ENCODE peak calls at places on chromosomes 7 and 10, in eight cellular contexts. N is hypothalamus; U is coronary artery; P is activated CD4-positive, alpha-beta memory T cell treated with anti-CD3 and anti-CD28 coated beads for 36 hours; L is activated CD4-positive, alpha-beta T cell treated with anti-CD3 and anti-CD28 coated beads, Interleukin-2, amount 10 ng/mL, durations not matched to agents 7 days and 5 days; Q is NCI-H1092; H is fibroblast of the aortic adventitia; K is H54. Z is an unnamed sample.

GRCh38 chr7:28105234-28105633 is 75.4 kb downstream of the JAZF1 start:
- DNase-seq in N (no peak), U (no peak), P (no peak), L (no peak), Q (no peak), H (no peak), K (no peak), Z (no peak)

GRCh38 chr10:44379907-44380306 is 5.0 kb downstream of the CXCL12 start:
- DNase-seq in N (no peak), U (no peak), P (no peak), L (no peak), Q (no peak), H (no peak), K (no peak), Z (no peak)

GRCh38 chr10:120485946-120486345 is 28.9 kb downstream of the PLPP4 start:
- DNase-seq in N (no peak), U (no peak), P (no peak), L (no peak), Q (no peak), H (no peak), K (no peak), Z (no peak)

GRCh38 chr10:78458983-78459638 is 425.4 kb downstream of the RPS24 start:
- DNase-seq in N (no peak), U (no peak), P (no peak), L (no peak), Q (peak), H (peak), K (peak), Z (peak)

GRCh38 chr10:57959318-57960003 is 308.2 kb downstream of the IPMK start:
- DNase-seq in N (no peak), U (no peak), P (no peak), L (no peak), Q (no peak), H (no peak), K (no peak), Z (no peak)

GRCh38 chr10:7230036-7230435 is 180.8 kb downstream of the SFMBT2 start:
- DNase-seq in N (no peak), U (no peak), P (no peak), L (no peak), Q (no peak), H (no peak), K (no peak), Z (no peak)

GRCh38 chr7:154212861-154213260 is 160.7 kb downstream of the DPP6 start:
- DNase-seq in N (no peak), U (no peak), P (no peak), L (no peak), Q (no peak), H (no peak), K (no peak), Z (no peak)

GRCh38 chr10:79003183-79004100 is 65.3 kb upstream of the ZMIZ1 start:
- DNase-seq in N (no peak), U (no peak), P (no peak), L (no peak), Q (no peak), H (no peak), K (no peak), Z (no peak)

GRCh38 chr7:130359276-130359857 is 14.8 kb downstream of the CPA5 start:
- DNase-seq in N (no peak), U (peak), P (no peak), L (no peak), Q (no peak), H (no peak), K (no peak), Z (no peak)

GRCh38 chr7:86975914-86976313 is 83.5 kb downstream of the ELAPOR2 start:
- DNase-seq in N (no peak), U (no peak), P (no peak), L (no peak), Q (no peak), H (no peak), K (no peak), Z (no peak)

GRCh38 chr7:14275346-14275745 is 285.9 kb upstream of the ETV1 start:
- DNase-seq in N (no peak), U (no peak), P (no peak), L (no peak), Q (no peak), H (no peak), K (no peak), Z (no peak)

GRCh38 chr10:86645111-86645445 is 9.3 kb upstream of the OPN4 start:
- DNase-seq in N (no peak), U (no peak), P (no peak), L (no peak), Q (no peak), H (no peak), K (no peak), Z (no peak)

GRCh38 chr10:63120554-63120953 is 12.6 kb upstream of the NRBF2 start:
- DNase-seq in N (no peak), U (no peak), P (no peak), L (no peak), Q (no peak), H (peak), K (no peak), Z (peak)

GRCh38 chr7:149144996-149145850 is 2.0 kb upstream of the ZNF398 start:
- DNase-seq in N (no peak), U (no peak), P (no peak), L (no peak), Q (no peak), H (no peak), K (no peak), Z (no peak)

Z was measured in non-pigmented ciliary epithelial cell.